ENCODE peak calls at places on chromosomes 2 and 18, in eight cellular contexts. O, G, I, Y, C, D, J and Q are unnamed samples.
A peak's percentile ranks its signal among the peaks of the same experiment; 100 is the strongest.

GRCh38 chr2:216696751-216697560 is 1.6 kb upstream of the IGFBP5 start:
- DNase-seq in O (no peak), G (peak; percentile 39), I (no peak), Y (no peak), C (no peak), D (no peak), J (no peak), Q (no peak)

GRCh38 chr2:85907671-85908157 is 18.9 kb upstream of the ST3GAL5 start:
- DNase-seq in O (no peak), G (no peak), I (no peak), Y (no peak), C (no peak), D (no peak), J (no peak), Q (no peak)

GRCh38 chr18:74507120-74507881 is 11.1 kb downstream of the CNDP2 start:
- DNase-seq in O (no peak), G (no peak), I (peak; percentile 61), Y (no peak), C (no peak), D (no peak), J (no peak), Q (no peak)

GRCh38 chr2:23199115-23199918 is 185.7 kb upstream of the KLHL29 start:
- DNase-seq in O (no peak), G (peak; percentile 66), I (no peak), Y (no peak), C (no peak), D (no peak), J (no peak), Q (peak; percentile 57)

GRCh38 chr2:235095569-235095968 is 143.8 kb downstream of the SH3BP4 start:
- DNase-seq in O (no peak), G (no peak), I (no peak), Y (no peak), C (no peak), D (no peak), J (no peak), Q (no peak)

GRCh38 chr2:238865015-238865719 is 17.3 kb downstream of the TWIST2 start:
- DNase-seq in O (no peak), G (no peak), I (no peak), Y (no peak), C (no peak), D (no peak), J (no peak), Q (no peak)

GRCh38 chr18:42072407-42072806 is 117.4 kb downstream of the PIK3C3 start:
- DNase-seq in O (no peak), G (no peak), I (no peak), Y (no peak), C (no peak), D (no peak), J (no peak), Q (no peak)

GRCh38 chr2:28566441-28567075 is 70.7 kb downstream of the PLB1 start:
- DNase-seq in O (peak; percentile 81), G (peak; percentile 87), I (peak; percentile 88), Y (peak; percentile 80), C (peak; percentile 95), D (peak; percentile 83), J (peak; percentile 89), Q (peak; percentile 85)

GRCh38 chr2:636649-637405 is 40.4 kb downstream of the TMEM18 start:
- DNase-seq in O (no peak), G (peak; percentile 80), I (no peak), Y (peak; percentile 55), C (peak; percentile 26), D (peak; percentile 59), J (peak; percentile 67), Q (no peak)

GRCh38 chr2:53545159-53546055 is 222.2 kb upstream of the CHAC2 start:
- DNase-seq in O (no peak), G (no peak), I (no peak), Y (no peak), C (no peak), D (no peak), J (no peak), Q (no peak)

GRCh38 chr2:43221660-43222471 is 4.5 kb downstream of the ZFP36L2 start:
- DNase-seq in O (no peak), G (peak; percentile 83), I (peak; percentile 95), Y (peak; percentile 82), C (no peak), D (peak; percentile 91), J (peak; percentile 94), Q (peak; percentile 88)

GRCh38 chr2:3968736-3969135 is 265.4 kb downstream of the DCDC2C start:
- DNase-seq in O (no peak), G (no peak), I (no peak), Y (no peak), C (no peak), D (no peak), J (no peak), Q (no peak)

GRCh38 chr2:179097131-179097530 is 47.2 kb upstream of the CCDC141 start:
- DNase-seq in O (no peak), G (no peak), I (no peak), Y (no peak), C (no peak), D (no peak), J (no peak), Q (no peak)

GRCh38 chr2:86821842-86822241 is 31.1 kb upstream of the CD8A start:
- DNase-seq in O (no peak), G (no peak), I (no peak), Y (no peak), C (no peak), D (no peak), J (no peak), Q (no peak)